ENCODE peak calls at places on chromosomes 12 and 14, in eight cellular contexts. One of them, this sample, is unnamed.
A peak's percentile ranks its signal among the peaks of the same experiment; 100 is the strongest.

GRCh38 chr12:131775904-131776889 is 52.0 kb upstream of the MMP17 start:
- DNase-seq in CD4-positive, alpha-beta T cell: no peak
- DNase-seq in HFFc6: no peak
- DNase-seq in BJ: no peak
- DNase-seq in heart left ventricle: no peak
- DNase-seq in fibroblast of lung: peak; percentile 22
- DNase-seq in astrocyte of the cerebellum: no peak
- DNase-seq in activated B cell treated with CpG ODN at 0.5 μM for 24 hours: peak; percentile 26
- DNase-seq in this sample: no peak

GRCh38 chr14:32809255-32809654 is 129.4 kb upstream of the NPAS3 start:
- DNase-seq in CD4-positive, alpha-beta T cell: no peak
- DNase-seq in HFFc6: no peak
- DNase-seq in BJ: no peak
- DNase-seq in heart left ventricle: no peak
- DNase-seq in fibroblast of lung: no peak
- DNase-seq in astrocyte of the cerebellum: no peak
- DNase-seq in activated B cell treated with CpG ODN at 0.5 μM for 24 hours: no peak
- DNase-seq in this sample: no peak

GRCh38 chr14:75861161-75861621 is 120.6 kb downstream of the TGFB3 start:
- DNase-seq in CD4-positive, alpha-beta T cell: no peak
- DNase-seq in HFFc6: peak; percentile 46
- DNase-seq in BJ: no peak
- DNase-seq in heart left ventricle: no peak
- DNase-seq in fibroblast of lung: peak; percentile 74
- DNase-seq in astrocyte of the cerebellum: no peak
- DNase-seq in activated B cell treated with CpG ODN at 0.5 μM for 24 hours: no peak
- DNase-seq in this sample: no peak

GRCh38 chr12:122908915-122909314 is 13.0 kb upstream of the VPS37B start:
- DNase-seq in CD4-positive, alpha-beta T cell: no peak
- DNase-seq in HFFc6: no peak
- DNase-seq in BJ: no peak
- DNase-seq in heart left ventricle: no peak
- DNase-seq in fibroblast of lung: no peak
- DNase-seq in astrocyte of the cerebellum: no peak
- DNase-seq in activated B cell treated with CpG ODN at 0.5 μM for 24 hours: no peak
- DNase-seq in this sample: no peak

GRCh38 chr14:66379116-66379515 is 107.1 kb upstream of the CCDC196 start:
- DNase-seq in CD4-positive, alpha-beta T cell: no peak
- DNase-seq in HFFc6: no peak
- DNase-seq in BJ: no peak
- DNase-seq in heart left ventricle: peak; percentile 63
- DNase-seq in fibroblast of lung: peak; percentile 26
- DNase-seq in astrocyte of the cerebellum: no peak
- DNase-seq in activated B cell treated with CpG ODN at 0.5 μM for 24 hours: no peak
- DNase-seq in this sample: no peak

GRCh38 chr14:81571437-81571836 is 37.8 kb upstream of the SEL1L start:
- DNase-seq in CD4-positive, alpha-beta T cell: no peak
- DNase-seq in HFFc6: no peak
- DNase-seq in BJ: no peak
- DNase-seq in heart left ventricle: no peak
- DNase-seq in fibroblast of lung: no peak
- DNase-seq in astrocyte of the cerebellum: no peak
- DNase-seq in activated B cell treated with CpG ODN at 0.5 μM for 24 hours: no peak
- DNase-seq in this sample: no peak

GRCh38 chr12:21710944-21711343 is 53.3 kb upstream of the LDHB start:
- DNase-seq in CD4-positive, alpha-beta T cell: no peak
- DNase-seq in HFFc6: no peak
- DNase-seq in BJ: no peak
- DNase-seq in heart left ventricle: no peak
- DNase-seq in fibroblast of lung: no peak
- DNase-seq in astrocyte of the cerebellum: no peak
- DNase-seq in activated B cell treated with CpG ODN at 0.5 μM for 24 hours: no peak
- DNase-seq in this sample: no peak

GRCh38 chr12:13564266-13564810 is 367.8 kb downstream of the EMP1 start:
- DNase-seq in CD4-positive, alpha-beta T cell: no peak
- DNase-seq in HFFc6: no peak
- DNase-seq in BJ: no peak
- DNase-seq in heart left ventricle: no peak
- DNase-seq in fibroblast of lung: no peak
- DNase-seq in astrocyte of the cerebellum: no peak
- DNase-seq in activated B cell treated with CpG ODN at 0.5 μM for 24 hours: no peak
- DNase-seq in this sample: no peak

GRCh38 chr12:12696562-12697383 is 790 bp upstream of the GPR19 start:
- DNase-seq in CD4-positive, alpha-beta T cell: peak; percentile 90
- DNase-seq in HFFc6: peak; percentile 77
- DNase-seq in BJ: peak; percentile 29
- DNase-seq in heart left ventricle: peak; percentile 95
- DNase-seq in fibroblast of lung: peak; percentile 76
- DNase-seq in astrocyte of the cerebellum: peak; percentile 59
- DNase-seq in activated B cell treated with CpG ODN at 0.5 μM for 24 hours: peak; percentile 78
- DNase-seq in this sample: peak; percentile 61

GRCh38 chr14:56868660-56869059 is 58.4 kb upstream of the OTX2 start:
- DNase-seq in CD4-positive, alpha-beta T cell: no peak
- DNase-seq in HFFc6: no peak
- DNase-seq in BJ: no peak
- DNase-seq in heart left ventricle: no peak
- DNase-seq in fibroblast of lung: no peak
- DNase-seq in astrocyte of the cerebellum: no peak
- DNase-seq in activated B cell treated with CpG ODN at 0.5 μM for 24 hours: no peak
- DNase-seq in this sample: no peak

GRCh38 chr14:56870336-56870735 is 60.1 kb upstream of the OTX2 start:
- DNase-seq in CD4-positive, alpha-beta T cell: no peak
- DNase-seq in HFFc6: no peak
- DNase-seq in BJ: no peak
- DNase-seq in heart left ventricle: no peak
- DNase-seq in fibroblast of lung: no peak
- DNase-seq in astrocyte of the cerebellum: no peak
- DNase-seq in activated B cell treated with CpG ODN at 0.5 μM for 24 hours: no peak
- DNase-seq in this sample: no peak

GRCh38 chr14:56878766-56879165 is 68.5 kb upstream of the OTX2 start:
- DNase-seq in CD4-positive, alpha-beta T cell: no peak
- DNase-seq in HFFc6: no peak
- DNase-seq in BJ: no peak
- DNase-seq in heart left ventricle: no peak
- DNase-seq in fibroblast of lung: no peak
- DNase-seq in astrocyte of the cerebellum: no peak
- DNase-seq in activated B cell treated with CpG ODN at 0.5 μM for 24 hours: no peak
- DNase-seq in this sample: no peak

GRCh38 chr14:56875104-56875675 is 64.9 kb upstream of the OTX2 start:
- DNase-seq in CD4-positive, alpha-beta T cell: no peak
- DNase-seq in HFFc6: no peak
- DNase-seq in BJ: no peak
- DNase-seq in heart left ventricle: no peak
- DNase-seq in fibroblast of lung: no peak
- DNase-seq in astrocyte of the cerebellum: no peak
- DNase-seq in activated B cell treated with CpG ODN at 0.5 μM for 24 hours: no peak
- DNase-seq in this sample: no peak

DNA sequence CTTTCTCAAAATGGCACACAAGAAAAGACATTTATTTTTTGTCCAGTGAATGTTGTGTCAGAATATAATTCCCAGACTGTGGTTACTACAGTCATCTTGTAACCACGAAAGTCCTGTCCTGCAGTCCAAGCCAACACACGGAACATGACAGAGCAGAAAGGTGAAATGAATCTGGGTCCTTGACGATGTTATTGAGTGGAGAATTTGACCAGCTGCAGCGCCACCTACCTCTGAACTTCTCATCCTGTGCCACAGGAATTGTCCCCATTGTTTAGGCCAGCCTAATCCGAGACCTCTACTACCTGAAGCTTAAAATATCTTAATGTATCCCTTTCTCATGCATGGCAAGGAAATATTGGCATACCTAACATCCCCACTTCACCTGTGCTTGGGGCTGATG is 64.1 kb upstream of the OTX2 start:
- DNase-seq in CD4-positive, alpha-beta T cell: no peak
- DNase-seq in HFFc6: no peak
- DNase-seq in BJ: no peak
- DNase-seq in heart left ventricle: no peak
- DNase-seq in fibroblast of lung: no peak
- DNase-seq in astrocyte of the cerebellum: no peak
- DNase-seq in activated B cell treated with CpG ODN at 0.5 μM for 24 hours: no peak
- DNase-seq in this sample: no peak
- TF ChIP-seq CTCF in CD4-positive, alpha-beta T cell: no peak
- TF ChIP-seq CTCF in HFFc6: peak; percentile 16
- TF ChIP-seq CTCF in BJ: no peak
- TF ChIP-seq CTCF in heart left ventricle: no peak
- TF ChIP-seq CTCF in fibroblast of lung: no peak
- TF ChIP-seq CTCF in astrocyte of the cerebellum: no peak
- TF ChIP-seq CTCF in activated B cell treated with CpG ODN at 0.5 μM for 24 hours: no peak
- TF ChIP-seq CTCF in this sample: no peak

DNA sequence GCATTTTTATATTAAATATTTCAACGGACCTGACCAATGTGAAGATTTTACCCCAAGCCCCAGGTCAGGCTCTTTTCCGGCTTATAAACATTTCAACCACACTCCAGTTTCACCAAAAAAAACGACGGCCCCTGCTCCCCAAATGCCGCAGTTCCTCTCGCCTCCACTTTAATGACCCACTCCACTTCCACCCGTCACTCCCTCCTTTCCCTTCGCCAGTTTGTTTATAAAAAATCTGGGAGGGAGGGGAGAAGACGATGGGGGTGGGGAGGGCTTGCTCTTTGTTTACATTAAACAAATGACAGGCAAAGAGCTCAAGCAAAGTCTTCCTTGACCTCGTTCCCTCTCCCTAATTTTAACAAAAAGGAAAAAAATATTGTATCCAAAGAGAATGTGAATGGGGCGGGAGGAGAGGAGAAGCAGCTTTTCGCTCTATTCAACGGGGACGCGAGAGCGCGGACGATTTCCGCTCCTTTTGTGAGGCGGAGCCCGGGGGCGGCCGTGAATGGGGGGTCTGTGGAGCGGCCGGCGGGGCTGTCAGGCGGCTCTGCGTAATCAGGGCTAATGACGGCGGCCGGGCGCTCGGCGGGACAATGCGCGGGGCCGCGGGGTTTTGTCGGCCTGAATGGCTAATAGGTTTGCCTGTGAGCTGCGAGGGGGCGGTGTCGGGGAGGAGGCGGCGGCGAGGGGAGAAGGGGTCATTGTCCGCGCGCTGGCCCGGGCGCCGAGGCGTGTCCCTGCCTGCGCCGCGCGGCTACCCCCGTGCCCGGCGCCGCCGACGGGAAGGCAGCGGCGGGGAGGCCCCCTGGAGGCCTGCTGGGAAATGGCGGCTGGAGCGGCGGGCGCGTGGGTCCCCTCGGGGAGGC is 5.7 kb downstream of the SIX6 start:
- DNase-seq in CD4-positive, alpha-beta T cell: no peak
- DNase-seq in HFFc6: no peak
- DNase-seq in BJ: no peak
- DNase-seq in heart left ventricle: peak; percentile 51
- DNase-seq in fibroblast of lung: peak; percentile 47
- DNase-seq in astrocyte of the cerebellum: no peak
- DNase-seq in activated B cell treated with CpG ODN at 0.5 μM for 24 hours: no peak
- DNase-seq in this sample: no peak
- TF ChIP-seq CTCF in CD4-positive, alpha-beta T cell: no peak
- TF ChIP-seq CTCF in HFFc6: no peak
- TF ChIP-seq CTCF in BJ: no peak
- TF ChIP-seq CTCF in heart left ventricle: peak; percentile 30
- TF ChIP-seq CTCF in fibroblast of lung: no peak
- TF ChIP-seq CTCF in astrocyte of the cerebellum: no peak
- TF ChIP-seq CTCF in activated B cell treated with CpG ODN at 0.5 μM for 24 hours: no peak
- TF ChIP-seq CTCF in this sample: peak; percentile 3

GRCh38 chr14:105480165-105480564 is 5.5 kb downstream of the CRIP2 start:
- DNase-seq in CD4-positive, alpha-beta T cell: no peak
- DNase-seq in HFFc6: no peak
- DNase-seq in BJ: no peak
- DNase-seq in heart left ventricle: no peak
- DNase-seq in fibroblast of lung: no peak
- DNase-seq in astrocyte of the cerebellum: no peak
- DNase-seq in activated B cell treated with CpG ODN at 0.5 μM for 24 hours: no peak
- DNase-seq in this sample: no peak

GRCh38 chr14:105480807-105481801 is 5.6 kb upstream of the CRIP1 start:
- DNase-seq in CD4-positive, alpha-beta T cell: peak; percentile 96
- DNase-seq in HFFc6: peak; percentile 82
- DNase-seq in BJ: no peak
- DNase-seq in heart left ventricle: peak; percentile 95
- DNase-seq in fibroblast of lung: peak; percentile 77
- DNase-seq in astrocyte of the cerebellum: peak; percentile 65
- DNase-seq in activated B cell treated with CpG ODN at 0.5 μM for 24 hours: peak; percentile 93
- DNase-seq in this sample: peak; percentile 68

GRCh38 chr14:105482486-105483110 is 4.1 kb upstream of the CRIP1 start:
- DNase-seq in CD4-positive, alpha-beta T cell: no peak
- DNase-seq in HFFc6: no peak
- DNase-seq in BJ: no peak
- DNase-seq in heart left ventricle: no peak
- DNase-seq in fibroblast of lung: no peak
- DNase-seq in astrocyte of the cerebellum: no peak
- DNase-seq in activated B cell treated with CpG ODN at 0.5 μM for 24 hours: no peak
- DNase-seq in this sample: no peak

GRCh38 chr14:105483300-105484068 is 3.2 kb upstream of the CRIP1 start:
- DNase-seq in CD4-positive, alpha-beta T cell: peak; percentile 16
- DNase-seq in HFFc6: no peak
- DNase-seq in BJ: no peak
- DNase-seq in heart left ventricle: no peak
- DNase-seq in fibroblast of lung: no peak
- DNase-seq in astrocyte of the cerebellum: no peak
- DNase-seq in activated B cell treated with CpG ODN at 0.5 μM for 24 hours: no peak
- DNase-seq in this sample: no peak

GRCh38 chr14:105481886-105482454 is 4.7 kb upstream of the CRIP1 start:
- DNase-seq in CD4-positive, alpha-beta T cell: peak; percentile 93
- DNase-seq in HFFc6: peak; percentile 99
- DNase-seq in BJ: peak; percentile 84
- DNase-seq in heart left ventricle: peak; percentile 96
- DNase-seq in fibroblast of lung: peak; percentile 93
- DNase-seq in astrocyte of the cerebellum: peak; percentile 91
- DNase-seq in activated B cell treated with CpG ODN at 0.5 μM for 24 hours: peak; percentile 77
- DNase-seq in this sample: peak; percentile 94
- TF ChIP-seq CTCF in CD4-positive, alpha-beta T cell: no peak
- TF ChIP-seq CTCF in HFFc6: peak; percentile 42
- TF ChIP-seq CTCF in BJ: peak; percentile 31
- TF ChIP-seq CTCF in heart left ventricle: peak; percentile 46
- TF ChIP-seq CTCF in fibroblast of lung: peak; percentile 27
- TF ChIP-seq CTCF in astrocyte of the cerebellum: peak; percentile 30
- TF ChIP-seq CTCF in activated B cell treated with CpG ODN at 0.5 μM for 24 hours: no peak
- TF ChIP-seq CTCF in this sample: no peak

GRCh38 chr14:78593949-78594348 is 423.8 kb downstream of the NRXN3 start:
- DNase-seq in CD4-positive, alpha-beta T cell: no peak
- DNase-seq in HFFc6: no peak
- DNase-seq in BJ: no peak
- DNase-seq in heart left ventricle: no peak
- DNase-seq in fibroblast of lung: no peak
- DNase-seq in astrocyte of the cerebellum: no peak
- DNase-seq in activated B cell treated with CpG ODN at 0.5 μM for 24 hours: no peak
- DNase-seq in this sample: no peak

GRCh38 chr14:78598046-78598652 is 428.0 kb downstream of the NRXN3 start:
- DNase-seq in CD4-positive, alpha-beta T cell: no peak
- DNase-seq in HFFc6: peak; percentile 52
- DNase-seq in BJ: no peak
- DNase-seq in heart left ventricle: no peak
- DNase-seq in fibroblast of lung: peak; percentile 42
- DNase-seq in astrocyte of the cerebellum: peak; percentile 33
- DNase-seq in activated B cell treated with CpG ODN at 0.5 μM for 24 hours: peak; percentile 16
- DNase-seq in this sample: no peak

DNA sequence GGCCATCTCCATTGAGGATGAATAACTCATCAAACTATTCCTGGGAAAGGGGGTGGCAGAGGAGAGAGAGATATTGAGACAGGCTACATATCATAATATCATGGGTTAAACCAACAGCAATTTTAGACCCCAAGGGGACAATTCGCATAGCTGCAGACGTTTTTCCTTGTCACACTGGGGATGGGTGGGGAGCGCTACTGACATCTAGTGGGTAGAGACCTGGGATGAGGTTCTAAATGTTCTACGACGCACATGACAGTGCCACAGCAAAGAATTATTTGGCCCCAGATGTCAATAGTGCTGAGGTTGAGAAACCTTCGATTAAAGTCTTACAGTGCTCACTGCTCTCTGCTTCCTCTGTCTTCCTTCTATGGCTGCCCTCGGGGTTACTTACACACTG is 425.6 kb downstream of the NRXN3 start:
- DNase-seq in CD4-positive, alpha-beta T cell: no peak
- DNase-seq in HFFc6: peak; percentile 6
- DNase-seq in BJ: no peak
- DNase-seq in heart left ventricle: no peak
- DNase-seq in fibroblast of lung: no peak
- DNase-seq in astrocyte of the cerebellum: no peak
- DNase-seq in activated B cell treated with CpG ODN at 0.5 μM for 24 hours: no peak
- DNase-seq in this sample: no peak
- TF ChIP-seq CTCF in CD4-positive, alpha-beta T cell: no peak
- TF ChIP-seq CTCF in HFFc6: peak; percentile 61
- TF ChIP-seq CTCF in BJ: peak; percentile 41
- TF ChIP-seq CTCF in heart left ventricle: no peak
- TF ChIP-seq CTCF in fibroblast of lung: peak; percentile 15
- TF ChIP-seq CTCF in astrocyte of the cerebellum: peak; percentile 44
- TF ChIP-seq CTCF in activated B cell treated with CpG ODN at 0.5 μM for 24 hours: no peak
- TF ChIP-seq CTCF in this sample: no peak

This sample was measured in AG09319.